ENCODE peak calls at places on chromosomes 12 and 14, in six cellular contexts. V is HepG2, Z is HCT116, H is neuronal stem cell, G is PC-3, C is astrocyte. Y is an unnamed sample.

GRCh38 chr12:84619053-84619452 is 293.5 kb downstream of the SLC6A15 start:
- DNase-seq in C (no peak), Z (no peak), H (no peak), V (no peak), G (peak; percentile 37), Y (no peak)

GRCh38 chr14:35416108-35416750 is 11.7 kb upstream of the NFKBIA start:
- DNase-seq in C (no peak), H (no peak), V (no peak), G (peak; percentile 55), Z (no peak), Y (no peak)

GRCh38 chr14:105411017-105411941 is 8.3 kb upstream of the MTA1 start:
- DNase-seq in V (no peak), C (peak; percentile 12), Z (no peak), G (peak; percentile 63), H (no peak), Y (no peak)

GRCh38 chr12:81991868-81992267 is 232.7 kb upstream of the PPFIA2 start:
- DNase-seq in C (no peak), H (no peak), V (no peak), G (no peak), Z (no peak), Y (no peak)

GRCh38 chr12:3944620-3945019 is 71.4 kb upstream of the PARP11 start:
- DNase-seq in G (no peak), V (no peak), C (no peak), H (no peak), Z (no peak), Y (no peak)

GRCh38 chr12:87382959-87383591 is 646.1 kb downstream of the C12orf50 start:
- DNase-seq in C (no peak), H (no peak), Z (no peak), V (no peak), G (no peak), Y (no peak)

GRCh38 chr14:101358726-101359125 is 202.6 kb upstream of the DIO3 start:
- DNase-seq in C (no peak), V (no peak), H (no peak), G (no peak), Z (no peak), Y (no peak)

GRCh38 chr12:78403681-78404080 is 460.9 kb upstream of the SYT1 start:
- DNase-seq in G (peak; percentile 45), C (peak; percentile 87), H (no peak), Z (no peak), V (no peak), Y (no peak)

GRCh38 chr12:125382896-125383295 is 317.7 kb downstream of the AACS start:
- DNase-seq in H (no peak), G (no peak), V (no peak), C (no peak), Z (no peak), Y (no peak)

GRCh38 chr14:88189040-88189839 is 133.8 kb downstream of the KCNK10 start:
- DNase-seq in Z (peak; percentile 67), H (peak; percentile 81), C (peak; percentile 68), V (peak; percentile 81), G (peak; percentile 96), Y (peak; percentile 73)

GRCh38 chr14:64702493-64703392 is 1.5 kb upstream of the PLEKHG3 start:
- DNase-seq in Z (no peak), C (no peak), G (peak; percentile 79), V (no peak), H (no peak), Y (no peak)

GRCh38 chr12:7067096-7067495 is 6.6 kb downstream of the C1S start:
- DNase-seq in Z (no peak), C (no peak), G (no peak), H (no peak), V (no peak), Y (no peak)

GRCh38 chr12:7072024-7072423 is 11.5 kb downstream of the C1S start:
- DNase-seq in Z (no peak), H (no peak), C (no peak), G (no peak), V (peak; percentile 56), Y (no peak)

GRCh38 chr12:7068994-7069346 is 8.5 kb downstream of the C1S start:
- DNase-seq in Z (no peak), H (no peak), C (no peak), V (no peak), G (no peak), Y (no peak)

GRCh38 chr12:7068240-7068993 is 7.9 kb downstream of the C1S start:
- DNase-seq in V (no peak), G (no peak), C (peak; percentile 42), H (no peak), Z (no peak), Y (no peak)

DNA sequence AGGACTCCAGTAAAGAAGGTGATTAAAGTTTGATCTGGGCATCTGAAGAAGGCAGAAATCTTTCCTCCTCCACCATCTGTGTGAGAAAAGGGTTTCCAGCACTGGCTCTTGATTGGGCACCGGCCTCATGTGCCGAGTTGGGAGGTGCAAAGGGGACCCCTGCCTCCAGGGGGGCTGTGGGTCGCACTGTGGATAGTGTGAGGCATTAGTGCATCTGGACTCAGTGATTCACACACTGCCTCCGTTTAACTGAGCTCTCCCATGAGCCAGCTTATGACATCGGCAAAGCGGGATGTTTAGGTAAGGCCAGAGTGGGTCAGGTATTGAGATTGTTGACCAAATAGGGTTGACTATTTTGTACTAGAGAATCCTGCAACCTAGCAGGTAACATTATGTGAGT is 8.9 kb downstream of the C1S start:
- DNase-seq in H (no peak), V (no peak), Z (no peak), C (no peak), G (no peak), Y (no peak)
- H2AFZ ChIP-seq in H (no peak overlapping the region), V (no peak overlapping the region), Z (no peak overlapping the region), C (no peak overlapping the region), G (no peak overlapping the region), Y (no peak overlapping the region)

GRCh38 chr12:69851976-69852375 is 26.9 kb downstream of the MYRFL start:
- DNase-seq in C (peak; percentile 59), V (no peak), H (no peak), Z (no peak), G (peak; percentile 74), Y (no peak)
- H3K36me3 ChIP-seq in C (no peaks in the 10 kb centered on the region), V (no peaks in the 10 kb centered on the region), H (no peaks in the 10 kb centered on the region), Z (no peaks in the 10 kb centered on the region), G (no peaks in the 10 kb centered on the region), Y (no peaks in the 10 kb centered on the region)

GRCh38 chr14:65948302-65948701 is 535.8 kb downstream of the FUT8 start:
- DNase-seq in H (no peak), G (no peak), V (peak; percentile 22), C (no peak), Z (no peak), Y (no peak)
- H3K4me2 ChIP-seq in H (no peak overlapping the region), G (no peak overlapping the region), V (no peak overlapping the region), C (no peak overlapping the region), Z (no peak overlapping the region), Y (no peak overlapping the region)

DNA sequence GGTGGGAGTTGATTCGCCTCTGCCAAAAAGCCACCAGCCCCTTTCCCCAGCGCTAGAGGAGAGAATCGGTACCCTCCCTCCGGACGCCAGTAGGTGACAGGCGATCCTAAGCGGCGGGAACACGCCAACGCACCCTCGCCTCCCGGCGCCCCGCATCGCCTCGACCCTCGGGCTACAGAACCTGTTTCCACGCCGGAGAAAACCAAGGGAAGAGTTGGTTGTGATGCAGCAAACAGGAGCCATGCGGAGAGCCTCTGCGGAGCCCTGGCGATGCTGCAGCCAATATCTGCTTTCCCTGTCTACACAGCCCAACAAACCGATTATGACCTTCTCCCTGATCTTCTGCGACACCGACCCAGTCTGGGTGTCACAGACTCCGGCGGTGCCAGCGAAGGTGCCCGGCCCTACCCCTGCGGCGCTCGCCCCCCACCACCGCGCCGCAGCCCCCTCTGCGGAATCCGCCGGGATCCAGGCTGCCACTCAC is 523 bp downstream of the PRICKLE1 start:
- DNase-seq in V (no peak), H (peak; percentile 43), G (peak; percentile 64), Z (no peak), C (no peak), Y (peak; percentile 11)
- H2AFZ ChIP-seq in V (no peak overlapping the region), H (peak overlapping the region; percentile 96), G (peak overlapping the region; percentile 82), Z (peak overlapping the region; percentile 65), C (peak overlapping the region; percentile 38), Y (no peak overlapping the region)

GRCh38 chr12:68814490-68815231 is 6.7 kb downstream of the MDM2 start:
- DNase-seq in H (no peak), G (no peak), Z (no peak), C (no peak), V (no peak), Y (no peak)

GRCh38 chr12:68815232-68815927 is 7.4 kb downstream of the MDM2 start:
- DNase-seq in Z (no peak), H (no peak), V (no peak), G (no peak), C (no peak), Y (no peak)

GRCh38 chr12:68809190-68810026 is 1.4 kb downstream of the MDM2 start:
- DNase-seq in H (no peak), V (no peak), G (no peak), Z (no peak), C (no peak), Y (peak; percentile 29)

GRCh38 chr12:68813242-68813593 is 5.2 kb downstream of the MDM2 start:
- DNase-seq in C (no peak), Z (no peak), V (no peak), G (no peak), H (no peak), Y (no peak)

GRCh38 chr12:68812553-68813241 is 4.7 kb downstream of the MDM2 start:
- DNase-seq in V (no peak), C (no peak), H (no peak), G (no peak), Z (no peak), Y (no peak)
- H3K36me3 ChIP-seq in V (peaks cover 43% of the 10 kb centered on the region), C (peaks cover 52% of the 10 kb centered on the region), H (no peaks in the 10 kb centered on the region), G (peaks cover 48% of the 10 kb centered on the region), Z (peaks cover 42% of the 10 kb centered on the region), Y (peaks cover 92% of the 10 kb centered on the region)

GRCh38 chr12:90683871-90684270 is 271.1 kb downstream of the CCER1 start:
- DNase-seq in V (no peak), G (no peak), H (no peak), C (no peak), Z (no peak), Y (no peak)

GRCh38 chr12:90677552-90677951 is 277.4 kb downstream of the CCER1 start:
- DNase-seq in C (no peak), H (no peak), G (no peak), V (no peak), Z (no peak), Y (no peak)

GRCh38 chr12:90677055-90677454 is 277.9 kb downstream of the CCER1 start:
- DNase-seq in V (no peak), C (no peak), H (no peak), Z (no peak), G (no peak), Y (no peak)

GRCh38 chr12:90679674-90680073 is 275.3 kb downstream of the CCER1 start:
- DNase-seq in V (no peak), H (no peak), Z (no peak), G (peak; percentile 81), C (no peak), Y (no peak)

GRCh38 chr12:90682398-90682797 is 272.6 kb downstream of the CCER1 start:
- DNase-seq in H (no peak), V (no peak), G (no peak), Z (no peak), C (peak; percentile 92), Y (no peak)
- H3K4me2 ChIP-seq in H (no peak overlapping the region), V (no peak overlapping the region), G (no peak overlapping the region), Z (no peak overlapping the region), C (peak overlapping the region; percentile 65), Y (no peak overlapping the region)